ENCODE peak calls at places on chromosomes 16 and 17, in eight cellular contexts. Z is prostate gland, X is OCI-LY7, A is psoas muscle, U is bronchial epithelial cell, M is GM23338, Q is AG09309, F is upper lobe of right lung. W is an unnamed sample.
A peak's percentile ranks its signal among the peaks of the same experiment; 100 is the strongest.

GRCh38 chr16:27463741-27464662 is 62.0 kb downstream of the IL21R start:
- DNase-seq in A (no peak), M (no peak), U (no peak), Z (no peak), Q (no peak), F (no peak), X (no peak), W (no peak)

GRCh38 chr17:33438578-33438977 is 145.5 kb upstream of the ASIC2 start:
- DNase-seq in F (no peak), X (no peak), Z (no peak), M (no peak), A (no peak), U (peak; percentile 2), Q (no peak), W (no peak)

GRCh38 chr16:28846933-28847273 is 755 bp upstream of the TUFM start:
- DNase-seq in Z (no peak), A (no peak), Q (no peak), M (no peak), X (no peak), F (no peak), U (no peak), W (no peak)

GRCh38 chr17:66772148-66772812 is 62.6 kb upstream of the CACNG5 start:
- DNase-seq in Z (no peak), U (no peak), M (no peak), Q (no peak), A (no peak), F (no peak), X (no peak), W (no peak)

GRCh38 chr17:80860101-80860671 is 131.5 kb upstream of the CHMP6 start:
- DNase-seq in X (no peak), Z (no peak), F (no peak), U (no peak), Q (no peak), A (no peak), M (no peak), W (no peak)

GRCh38 chr16:9119795-9120194 is 28.4 kb downstream of the HAPSTR1 start:
- DNase-seq in A (no peak), F (no peak), M (no peak), Z (no peak), X (no peak), Q (peak; percentile 93), U (no peak), W (no peak)

GRCh38 chr17:83176272-83176955 is 97.0 kb downstream of the METRNL start:
- DNase-seq in Q (no peak), X (no peak), M (no peak), Z (no peak), F (no peak), A (no peak), U (no peak), W (no peak)

GRCh38 chr17:29241015-29241963 is 5.4 kb upstream of the CRYBA1 start:
- DNase-seq in U (peak; percentile 99), Q (peak; percentile 90), A (peak; percentile 67), Z (no peak), F (no peak), M (peak; percentile 58), X (peak; percentile 34), W (no peak)

GRCh38 chr16:30032083-30032819 is 1.2 kb upstream of the TLCD3B start:
- DNase-seq in M (peak; percentile 94), Z (no peak), Q (peak; percentile 24), U (peak; percentile 48), F (no peak), A (no peak), X (peak; percentile 80), W (peak; percentile 80)

GRCh38 chr17:1796800-1797199 is 32.9 kb downstream of the SMYD4 start:
- DNase-seq in F (no peak), M (no peak), A (no peak), X (no peak), Q (no peak), U (no peak), Z (no peak), W (no peak)

GRCh38 chr16:20307791-20308190 is 19.5 kb downstream of the GP2 start:
- DNase-seq in U (no peak), A (no peak), Q (no peak), F (no peak), X (no peak), M (no peak), Z (no peak), W (no peak)

GRCh38 chr17:49527927-49528651 is 33.0 kb downstream of the NGFR start:
- DNase-seq in X (no peak), A (no peak), Z (no peak), M (no peak), F (no peak), Q (no peak), U (no peak), W (no peak)

GRCh38 chr17:77352996-77353395 is 212.2 kb downstream of the SEC14L1 start:
- DNase-seq in X (no peak), A (no peak), Q (no peak), Z (no peak), U (no peak), F (no peak), M (no peak), W (no peak)

GRCh38 chr17:50909765-50910661 is 43.9 kb upstream of the TOB1 start:
- DNase-seq in X (no peak), Q (no peak), A (no peak), Z (no peak), F (no peak), U (no peak), M (no peak), W (no peak)

GRCh38 chr16:74871608-74872007 is 97.0 kb upstream of the FA2H start:
- DNase-seq in F (no peak), Z (no peak), A (no peak), X (no peak), U (no peak), Q (no peak), M (peak; percentile 94), W (no peak)

GRCh38 chr17:68356520-68356919 is 65.2 kb downstream of the ARSG start:
- DNase-seq in A (no peak), X (no peak), Q (no peak), Z (no peak), M (no peak), F (no peak), U (no peak), W (peak; percentile 95)

GRCh38 chr17:77856551-77857305 is 101.8 kb upstream of the TNRC6C start:
- DNase-seq in X (no peak), M (no peak), U (no peak), Z (no peak), F (peak; percentile 53), Q (no peak), A (no peak), W (no peak)

GRCh38 chr16:73056911-73057310 is 9.0 kb upstream of the ZFHX3 start:
- DNase-seq in M (peak; percentile 3), F (no peak), Q (no peak), Z (no peak), U (no peak), X (no peak), A (no peak), W (no peak)
- H3K4me3 ChIP-seq in M (peak overlapping the region; percentile 60), F (peak overlapping the region; percentile 71), Q (peak overlapping the region; percentile 69), Z (peak overlapping the region; percentile 87), U (peak overlapping the region; percentile 63), X (peak overlapping the region; percentile 85), A (peak overlapping the region; percentile 88), W (no peak overlapping the region)

GRCh38 chr17:59964455-59965328 is at the start of gene RNFT1:
- DNase-seq in U (peak; percentile 58), X (peak; percentile 92), F (peak; percentile 97), M (peak; percentile 94), Z (peak; percentile 88), A (peak; percentile 96), Q (no peak), W (peak; percentile 64)

GRCh38 chr17:59963738-59964454 is 644 bp downstream of the RNFT1 start:
- DNase-seq in Q (no peak), F (no peak), U (peak; percentile 54), A (peak; percentile 60), M (peak; percentile 6), X (peak; percentile 48), Z (peak; percentile 29), W (no peak)

DNA sequence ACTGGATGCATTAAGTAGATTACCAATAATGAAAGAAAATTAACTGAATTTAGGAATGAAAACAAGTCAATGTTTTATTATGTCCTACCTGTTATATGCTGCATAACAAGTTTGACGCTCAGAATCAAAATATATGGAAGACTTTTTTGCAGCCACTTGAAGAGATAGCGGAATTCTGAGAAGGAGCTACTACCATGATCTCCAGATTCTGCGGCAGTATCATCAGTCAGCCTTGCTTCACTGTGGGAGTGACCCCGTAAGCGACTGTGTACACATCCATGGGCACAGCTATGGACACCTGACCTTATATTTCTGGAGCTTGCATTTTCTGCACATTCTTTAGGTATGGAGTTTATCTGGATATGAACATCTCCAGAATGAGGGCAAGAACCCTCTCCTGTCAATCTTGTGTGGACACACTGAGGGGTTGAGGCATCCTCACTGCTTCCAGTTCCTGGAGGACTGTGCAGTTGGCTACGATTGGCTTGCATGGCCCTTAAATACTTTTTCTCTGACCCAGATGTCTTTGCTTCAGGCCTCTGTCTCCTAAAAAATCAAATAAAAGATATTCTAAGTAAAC is 1.7 kb downstream of the RNFT1 start:
- DNase-seq in X (no peak), M (no peak), A (no peak), Z (no peak), Q (no peak), U (no peak), F (no peak), W (no peak)
- H3K4me3 ChIP-seq in X (peak overlapping the region; percentile 78), M (no peak overlapping the region), A (peak overlapping the region; percentile 81), Z (no peak overlapping the region), Q (no peak overlapping the region), U (no peak overlapping the region), F (peak overlapping the region; percentile 90), W (no peak overlapping the region)

GRCh38 chr16:31135535-31136286 is at the start of gene PRSS8:
- DNase-seq in Q (no peak), M (peak; percentile 61), U (peak; percentile 71), A (no peak), X (no peak), Z (peak; percentile 92), F (peak; percentile 95), W (no peak)
- H3K4me3 ChIP-seq in Q (no peak within 1 kb of the TSS), M (peak within 1 kb of the TSS; percentile 94), U (peak within 1 kb of the TSS; percentile 79), A (no peak within 1 kb of the TSS), X (no peak within 1 kb of the TSS), Z (peak within 1 kb of the TSS; percentile 69), F (peak within 1 kb of the TSS; percentile 58), W (no peak within 1 kb of the TSS)

DNA sequence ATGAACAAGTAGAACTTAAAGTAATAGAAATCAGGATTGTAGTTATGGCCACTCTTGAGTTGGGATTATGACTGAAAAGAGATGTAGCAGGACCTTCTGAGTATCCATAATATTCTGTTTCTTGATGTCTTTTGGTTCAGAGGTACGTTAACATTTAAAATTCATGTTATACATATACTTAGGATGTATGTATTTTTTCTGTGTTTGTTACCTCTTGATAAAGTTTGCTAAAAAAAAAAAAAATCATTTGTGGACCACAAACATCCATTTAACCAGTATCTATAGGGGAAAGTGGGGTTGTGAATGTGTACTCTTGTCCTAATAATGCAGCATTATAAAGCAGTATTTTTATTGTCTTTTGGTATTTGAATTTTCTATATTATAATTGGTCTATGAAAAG is 65.6 kb downstream of the BCAS3 start:
- DNase-seq in Z (no peak), A (no peak), Q (no peak), F (no peak), U (no peak), M (no peak), X (no peak), W (no peak)
- H3K4me3 ChIP-seq in Z (no peak overlapping the region), A (no peak overlapping the region), Q (no peak overlapping the region), F (peak overlapping the region; percentile 22), U (no peak overlapping the region), M (no peak overlapping the region), X (no peak overlapping the region), W (no peak overlapping the region)